ENCODE peak calls at places on chromosomes 12 and 14, in five cellular contexts. X is H1, Q is HepG2, U is GM12878, H is K562. W is an unnamed sample.
A peak's percentile ranks its signal among the peaks of the same experiment; 100 is the strongest.

GRCh38 chr12:130592641-130593040 is 123.5 kb downstream of the RIMBP2 start:
- DNase-seq in U (no peak), Q (no peak), H (no peak), X (no peak), W (no peak)

GRCh38 chr12:24226745-24227350 is 277.4 kb upstream of the SOX5 start:
- DNase-seq in X (no peak), Q (peak; percentile 1), U (no peak), H (no peak), W (no peak)

GRCh38 chr12:4446335-4446734 is 720 bp upstream of the FGF6 start:
- DNase-seq in U (no peak), H (no peak), Q (no peak), X (peak; percentile 14), W (no peak)

GRCh38 chr14:100307215-100308111 is 1.2 kb upstream of the SLC25A29 start:
- DNase-seq in Q (no peak), X (peak; percentile 78), H (no peak), U (no peak), W (no peak)

GRCh38 chr12:90226211-90226610 is 517.6 kb upstream of the ATP2B1 start:
- DNase-seq in U (no peak), Q (no peak), X (no peak), H (no peak), W (no peak)

GRCh38 chr12:2341051-2341751 is 288.4 kb downstream of the CACNA1C start:
- DNase-seq in X (no peak), H (no peak), U (no peak), Q (no peak), W (no peak)

GRCh38 chr12:22543246-22544037 is 900 bp downstream of the C2CD5 start:
- DNase-seq in H (peak; percentile 46), U (peak; percentile 48), X (peak; percentile 53), Q (peak; percentile 27), W (no peak)

GRCh38 chr14:64580451-64580850 is 30.7 kb downstream of the PPP1R36 start:
- DNase-seq in U (no peak), H (no peak), X (no peak), Q (no peak), W (no peak)

GRCh38 chr12:24078318-24078765 is 128.9 kb upstream of the SOX5 start:
- DNase-seq in U (no peak), H (no peak), X (no peak), Q (peak; percentile 96), W (no peak)

GRCh38 chr12:45532113-45532512 is 197.4 kb upstream of the ARID2 start:
- DNase-seq in H (no peak), X (no peak), U (no peak), Q (no peak), W (no peak)

GRCh38 chr14:41605550-41606248 is 977 bp upstream of the LRFN5 start:
- DNase-seq in U (no peak), Q (no peak), X (peak; percentile 82), H (no peak), W (no peak)

GRCh38 chr14:41609704-41610183 is 3.1 kb downstream of the LRFN5 start:
- DNase-seq in Q (no peak), X (peak; percentile 75), U (no peak), H (no peak), W (no peak)

GRCh38 chr14:41606249-41607118 is at the start of gene LRFN5:
- DNase-seq in H (peak; percentile 5), U (no peak), X (peak; percentile 82), Q (no peak), W (no peak)

GRCh38 chr14:41607119-41607785 is 576 bp downstream of the LRFN5 start:
- DNase-seq in X (peak; percentile 54), Q (no peak), H (no peak), U (no peak), W (no peak)

DNA sequence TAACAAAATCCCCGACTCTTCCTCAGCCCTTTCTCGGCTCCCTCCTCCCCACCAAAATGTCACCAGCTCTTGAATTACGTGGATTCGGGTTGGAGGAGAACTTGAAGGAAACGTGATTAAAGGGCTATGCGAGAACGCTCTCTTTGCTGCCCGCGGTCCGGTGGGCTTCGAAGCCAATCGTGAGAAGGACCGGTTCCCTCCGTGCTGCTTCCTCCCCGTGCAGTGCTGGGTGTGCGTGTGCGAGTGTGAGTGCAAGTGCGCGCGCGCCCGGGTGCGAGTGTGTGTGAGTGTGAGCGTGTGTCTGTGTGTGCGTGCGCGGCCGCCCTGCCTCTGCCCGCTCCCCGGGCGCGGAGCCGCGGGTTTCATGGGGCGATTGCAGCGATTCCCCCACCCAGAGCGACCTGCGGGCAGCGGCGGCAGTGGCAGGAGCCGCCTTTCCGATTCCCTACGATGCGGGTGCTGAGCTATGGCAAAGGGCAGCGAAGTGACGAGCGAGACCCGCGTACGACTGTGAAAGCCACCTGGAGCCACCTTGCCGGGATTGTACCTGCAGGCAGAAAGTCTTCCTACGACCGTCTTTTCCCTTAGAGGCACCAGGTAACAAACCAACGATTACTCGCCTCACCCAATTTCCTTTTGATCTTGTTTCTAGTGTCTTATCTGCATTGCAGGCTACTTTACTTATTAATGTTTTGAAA is 1.4 kb downstream of the LRFN5 start:
- DNase-seq in X (peak; percentile 62), U (no peak), H (no peak), Q (no peak), W (no peak)
- TF ChIP-seq EZH2 in X (peak; percentile 53), U (no peak), H (no peak), Q (no peak), W (no peak)

GRCh38 chr14:23629204-23629603 is 7.0 kb upstream of the DHRS2 start:
- DNase-seq in H (no peak), U (no peak), X (no peak), Q (peak; percentile 68), W (no peak)
- TF ChIP-seq SRF in H (no peak), U (no peak), X (no peak), Q (no peak), W (no peak)

DNA sequence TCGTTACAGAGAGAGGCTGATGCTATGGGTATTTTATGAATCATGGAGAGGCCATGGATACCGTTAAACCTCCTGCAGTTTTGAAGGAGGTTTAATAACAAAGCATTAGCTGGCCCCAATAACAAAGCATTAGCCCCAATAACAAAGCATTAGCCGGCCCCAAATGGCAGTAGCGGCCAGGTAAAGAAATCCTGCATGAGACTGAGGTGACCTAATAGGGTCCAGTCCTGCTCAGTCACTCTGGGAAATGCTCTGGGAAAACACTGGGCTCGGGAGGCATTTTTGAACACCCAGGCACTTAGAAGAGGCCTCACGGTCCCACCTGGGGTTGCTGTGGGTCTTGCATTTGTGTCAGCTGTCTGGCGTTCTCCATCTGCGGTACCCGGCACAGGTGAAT is 776 bp upstream of the RIN3 start:
- DNase-seq in H (no peak), Q (no peak), X (no peak), U (no peak), W (no peak)
- H3K4me3 ChIP-seq in H (no peak overlapping the region), Q (peak overlapping the region; percentile 82), X (peak overlapping the region; percentile 69), U (peak overlapping the region; percentile 40), W (peak overlapping the region; percentile 75)

DNA sequence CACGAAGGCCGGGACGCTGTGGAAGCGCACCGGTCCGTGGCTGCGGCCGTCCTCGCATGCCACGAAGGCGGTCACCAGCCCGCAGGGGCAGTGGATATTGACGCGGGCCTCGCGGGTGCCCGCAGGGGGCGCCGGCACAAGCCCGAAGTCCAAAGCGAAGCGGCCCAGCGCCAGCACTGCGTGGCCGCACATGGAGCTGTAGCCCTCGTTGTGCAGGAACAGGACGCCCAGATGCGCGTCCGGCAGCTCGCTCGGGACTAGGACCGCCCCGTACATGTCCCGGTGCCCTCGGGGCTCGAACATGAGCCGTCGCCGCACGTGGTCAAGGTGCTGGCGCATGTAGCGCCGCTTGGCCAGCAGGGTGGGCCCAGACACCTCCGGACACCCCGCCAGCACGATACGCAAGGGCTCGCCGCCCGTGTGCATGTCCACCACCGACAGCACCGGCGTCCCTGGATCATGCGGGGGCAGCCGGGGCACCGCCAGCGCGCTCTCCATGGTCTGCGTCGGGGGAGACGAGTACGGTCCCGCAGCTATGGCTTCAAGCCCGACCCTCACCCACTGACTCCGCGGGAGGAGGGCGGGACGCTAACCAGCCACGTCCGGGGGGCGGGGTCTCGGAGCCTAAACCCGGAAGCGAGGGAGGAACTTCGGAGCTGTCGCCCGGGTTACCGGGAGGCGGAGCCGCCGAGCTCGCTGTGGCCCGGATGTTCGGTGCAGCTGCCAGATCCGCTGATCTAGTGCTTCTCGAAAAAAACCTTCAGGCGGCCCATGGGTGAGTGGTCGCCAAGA is at the start of the genes JKAMP and L3HYPDH:
- DNase-seq in X (peak; percentile 98), Q (peak; percentile 92), U (peak; percentile 78), H (peak; percentile 86), W (peak; percentile 90)
- TF ChIP-seq EZH2 in X (no peak), Q (no peak), U (no peak), H (no peak), W (no peak)

GRCh38 chr12:30448038-30448437 is 247.6 kb downstream of the IPO8 start:
- DNase-seq in U (no peak), X (no peak), Q (no peak), H (no peak), W (no peak)

GRCh38 chr12:30450226-30450625 is 245.4 kb downstream of the IPO8 start:
- DNase-seq in H (no peak), Q (no peak), X (no peak), U (no peak), W (no peak)

GRCh38 chr12:30450872-30451271 is 244.8 kb downstream of the IPO8 start:
- DNase-seq in U (no peak), Q (no peak), X (no peak), H (peak; percentile 10), W (no peak)

DNA sequence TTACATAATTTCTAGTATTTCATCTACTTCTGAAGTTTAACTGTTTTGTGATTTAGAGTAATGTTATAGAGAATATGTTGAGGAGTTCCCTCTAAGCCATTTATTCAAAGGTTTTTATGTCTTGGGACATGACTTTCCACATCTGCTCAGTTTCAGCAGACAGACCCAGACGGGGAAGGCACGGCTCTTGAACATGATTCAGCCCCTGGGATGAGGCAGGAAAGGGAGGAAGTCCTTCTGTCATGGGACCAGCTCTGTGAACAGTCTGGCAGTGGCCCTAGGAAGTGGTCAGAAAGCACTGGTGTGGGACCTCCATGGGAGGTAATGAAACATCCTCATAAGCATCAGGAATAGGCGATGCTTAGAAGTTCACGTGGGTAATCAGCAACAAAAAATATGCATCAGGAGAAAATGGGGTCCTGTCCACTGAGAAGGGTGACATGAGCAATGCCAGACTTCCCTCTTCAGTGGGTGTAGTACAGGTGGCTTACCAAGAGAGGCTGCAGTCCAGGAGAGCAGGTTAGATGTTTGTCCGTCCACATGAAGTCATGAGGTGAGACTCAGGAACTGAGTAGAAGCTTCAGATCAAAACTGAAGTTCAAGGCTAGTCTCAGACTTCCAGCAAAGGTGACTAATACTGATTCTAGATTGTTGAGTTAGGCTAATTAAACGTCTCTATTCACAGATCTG is 248.5 kb downstream of the IPO8 start:
- DNase-seq in Q (no peak), H (no peak), U (no peak), X (no peak), W (no peak)
- TF ChIP-seq SRF in Q (no peak), H (no peak), U (no peak), X (no peak), W (no peak)

DNA sequence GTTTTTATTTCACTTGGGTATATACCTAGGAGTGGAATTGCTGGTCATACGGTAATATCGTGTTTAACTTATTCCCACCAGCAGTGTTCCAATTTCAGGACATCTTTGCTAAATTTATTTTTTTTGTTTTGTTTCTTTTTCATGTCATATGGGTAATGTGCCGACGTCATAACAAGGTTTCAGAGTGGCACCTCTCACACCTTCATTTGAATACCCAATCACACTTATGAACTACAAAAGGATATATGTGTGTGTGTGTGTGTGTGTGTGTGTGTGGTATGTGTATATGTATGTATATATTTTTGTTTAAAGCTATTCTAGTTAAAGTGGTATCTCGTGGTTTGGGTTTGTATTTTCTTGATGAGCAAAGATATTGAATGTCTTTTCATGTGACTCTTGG is 12.1 kb downstream of the TRAF3 start:
- DNase-seq in Q (no peak), H (no peak), U (no peak), X (no peak), W (no peak)
- H3K4me3 ChIP-seq in Q (no peak overlapping the region), H (no peak overlapping the region), U (peak overlapping the region; percentile 9), X (no peak overlapping the region), W (no peak overlapping the region)

W was measured in HCT116.